ENCODE peak calls at places on chromosomes 6 and 20, in seven cellular contexts. Z is GM12878, D is HepG2, S is SK-N-SH, T is HCT116, R is H1, I is IMR-90. A is an unnamed sample.

GRCh38 chr6:18491303-18492090 is 104.3 kb downstream of the RNF144B start:
- DNase-seq in Z (no peak), T (no peak), R (no peak), D (no peak), S (no peak), I (no peak), A (no peak)

GRCh38 chr20:16846011-16846410 is 97.9 kb downstream of the OTOR start:
- DNase-seq in T (no peak), S (no peak), D (no peak), Z (no peak), R (no peak), I (peak), A (no peak)

GRCh38 chr6:3899970-3900439 is 50.8 kb downstream of the FAM50B start:
- DNase-seq in T (no peak), R (no peak), S (no peak), I (no peak), D (peak), Z (no peak), A (no peak)

GRCh38 chr6:167397712-167398111 is 72.8 kb downstream of the TTLL2 start:
- DNase-seq in Z (no peak), R (no peak), D (no peak), T (no peak), I (no peak), S (no peak), A (no peak)

GRCh38 chr6:65776332-65776731 is 69.3 kb upstream of the EYS start:
- DNase-seq in T (no peak), I (no peak), D (no peak), R (no peak), S (no peak), Z (no peak), A (no peak)

GRCh38 chr20:25486377-25486776 is 78.9 kb downstream of the GINS1 start:
- DNase-seq in I (peak), R (no peak), Z (no peak), S (peak), T (no peak), D (no peak), A (no peak)

GRCh38 chr6:37038297-37039198 is 33.1 kb downstream of the FGD2 start:
- DNase-seq in Z (no peak), R (no peak), S (peak), I (peak), T (no peak), D (no peak), A (peak)

GRCh38 chr6:30591008-30591407 is 19.8 kb downstream of the ABCF1 start:
- DNase-seq in T (no peak), Z (no peak), R (no peak), D (no peak), S (no peak), I (peak), A (peak)

GRCh38 chr20:2804041-2804828 is 3.8 kb upstream of the CPXM1 start:
- DNase-seq in I (no peak), R (no peak), S (no peak), D (no peak), Z (no peak), T (no peak), A (peak)

GRCh38 chr20:1761116-1761515 is 103.5 kb upstream of the SIRPG start:
- DNase-seq in T (peak), S (no peak), Z (no peak), D (no peak), I (peak), R (no peak), A (no peak)

GRCh38 chr6:155132617-155133016 is 131.2 kb upstream of the CLDN20 start:
- DNase-seq in I (no peak), T (no peak), D (no peak), S (no peak), Z (no peak), R (no peak), A (no peak)

GRCh38 chr6:30206799-30207618 is 6.2 kb downstream of the TRIM26 start:
- DNase-seq in T (no peak), I (peak), S (no peak), R (no peak), Z (no peak), D (peak), A (no peak)

GRCh38 chr6:25942561-25943147 is 12.2 kb upstream of the SLC17A2 start:
- DNase-seq in T (peak), Z (no peak), I (peak), D (peak), S (peak), R (no peak), A (peak)

GRCh38 chr20:13865156-13865555 is 80.3 kb downstream of the NDUFAF5 start:
- DNase-seq in Z (no peak), S (no peak), T (no peak), I (no peak), R (no peak), D (no peak), A (no peak)

GRCh38 chr6:89347825-89348224 is 4.7 kb downstream of the UBE2J1 start:
- DNase-seq in T (no peak), S (no peak), Z (no peak), I (peak), R (no peak), D (no peak), A (no peak)

GRCh38 chr6:73523434-73524123 is 2.7 kb upstream of the EEF1A1 start:
- DNase-seq in R (peak), S (no peak), Z (no peak), T (peak), D (peak), I (peak), A (peak)

GRCh38 chr20:49697071-49697470 is 16.6 kb downstream of the B4GALT5 start:
- DNase-seq in I (no peak), T (no peak), R (no peak), S (no peak), Z (no peak), D (no peak), A (no peak)

GRCh38 chr20:62666736-62667529 is 24.6 kb downstream of the SLCO4A1 start:
- DNase-seq in T (no peak), S (no peak), R (no peak), Z (no peak), I (peak), D (peak), A (no peak)

GRCh38 chr6:79127660-79128059 is 49.6 kb upstream of the PHIP start:
- DNase-seq in T (no peak), Z (no peak), R (no peak), S (no peak), D (peak), I (no peak), A (no peak)

GRCh38 chr20:59435496-59435895 is 135.1 kb downstream of the EDN3 start:
- DNase-seq in Z (no peak), S (no peak), I (no peak), D (no peak), R (no peak), T (no peak), A (no peak)

GRCh38 chr6:42367353-42368011 is 84.2 kb downstream of the TRERF1 start:
- DNase-seq in I (peak), S (no peak), Z (peak), T (no peak), D (no peak), R (no peak), A (no peak)

GRCh38 chr6:2028457-2029038 is 216.9 kb downstream of the GMDS start:
- DNase-seq in Z (peak), R (no peak), S (no peak), I (no peak), D (no peak), T (no peak), A (no peak)

GRCh38 chr6:128597956-128598355 is 77.6 kb upstream of the PTPRK start:
- DNase-seq in S (no peak), D (no peak), R (no peak), I (no peak), Z (no peak), T (no peak), A (no peak)

GRCh38 chr6:27791182-27791939 is 120.8 kb downstream of the OR2B2 start:
- DNase-seq in R (peak), S (peak), I (peak), Z (no peak), D (peak), T (peak), A (peak)

GRCh38 chr6:108260126-108260808 is 573 bp downstream of the SNX3 start:
- DNase-seq in D (no peak), I (peak), T (peak), S (no peak), Z (peak), R (peak), A (peak)

GRCh38 chr6:13648850-13649249 is 33.7 kb downstream of the NOL7 start:
- DNase-seq in Z (no peak), D (no peak), R (no peak), I (no peak), T (no peak), S (no peak), A (no peak)

GRCh38 chr20:51767867-51768758 is at the start of gene ATP9A:
- DNase-seq in D (no peak), T (no peak), I (peak), S (peak), R (peak), Z (no peak), A (no peak)

GRCh38 chr20:63024573-63025392 is 18.0 kb upstream of the BHLHE23 start:
- DNase-seq in R (no peak), S (no peak), Z (no peak), D (no peak), I (no peak), T (no peak), A (no peak)

DNA sequence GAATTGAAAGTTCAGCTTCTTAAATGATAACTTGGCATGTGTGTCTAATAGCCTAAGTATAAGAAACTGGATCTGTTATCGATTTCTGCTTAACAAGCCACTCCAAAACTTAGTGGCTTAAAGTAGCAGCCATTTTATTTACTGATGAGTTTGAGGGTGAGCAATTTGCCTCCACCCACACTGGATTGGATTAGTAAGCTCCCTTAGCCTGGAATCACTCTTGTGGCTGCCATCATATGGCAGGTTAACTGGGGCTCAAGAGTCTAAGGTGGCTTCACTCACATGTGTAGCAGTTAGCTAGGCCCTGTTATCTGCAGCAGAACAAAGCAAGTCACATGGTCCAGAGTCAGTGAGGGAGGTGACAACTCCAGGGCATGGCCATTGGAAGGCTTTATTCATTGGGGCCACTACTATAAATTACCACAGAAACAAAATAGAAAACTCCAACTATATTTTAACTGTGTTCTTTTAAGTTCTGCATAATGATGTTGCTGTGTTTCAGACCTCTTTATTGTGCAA is 49.3 kb downstream of the DCBLD1 start:
- DNase-seq in T (no peak), D (no peak), Z (no peak), S (no peak), I (peak), R (no peak), A (peak)
- TF ChIP-seq RAD21 in T (no peak), D (no peak), Z (no peak), S (no peak), I (no peak), R (no peak), A (no peak)

GRCh38 chr6:77092971-77093370 is 370.3 kb downstream of the HTR1B start:
- DNase-seq in T (no peak), R (no peak), I (peak), Z (no peak), D (no peak), S (no peak), A (no peak)
- H2AFZ ChIP-seq in T (no peak), R (no peak), I (no peak), Z (no peak), D (no peak), S (no peak), A (no peak)

GRCh38 chr6:35605600-35605999 is 83.1 kb downstream of the FKBP5 start:
- DNase-seq in R (no peak), I (no peak), D (no peak), S (no peak), T (no peak), Z (no peak), A (no peak)
- TF ChIP-seq RAD21 in R (no peak), I (no peak), D (no peak), S (no peak), T (no peak), Z (no peak), A (no peak)

GRCh38 chr6:119497988-119498727 is 148.6 kb upstream of the MAN1A1 start:
- DNase-seq in R (no peak), D (peak), Z (no peak), I (no peak), T (no peak), S (no peak), A (no peak)
- H2AFZ ChIP-seq in R (no peak), D (no peak), Z (no peak), I (no peak), T (no peak), S (no peak), A (peak)